ENCODE peak calls at places on chromosomes 6 and 20, in six cellular contexts. O, W, T, M, G and S are unnamed samples.
A peak's percentile ranks its signal among the peaks of the same experiment; 100 is the strongest.

GRCh38 chr6:170129691-170130171 is 161.1 kb downstream of the DLL1 start:
- DNase-seq in T (peak; percentile 82), M (peak; percentile 50), W (peak; percentile 53), G (no peak), O (peak; percentile 27), S (peak; percentile 60)

GRCh38 chr6:6858533-6858982 is 249.2 kb upstream of the RREB1 start:
- DNase-seq in M (peak; percentile 5), O (no peak), W (no peak), T (no peak), G (no peak), S (no peak)

GRCh38 chr6:11194399-11195274 is 37.8 kb downstream of the NEDD9 start:
- DNase-seq in T (no peak), W (no peak), M (no peak), G (no peak), O (no peak), S (no peak)

GRCh38 chr6:39281312-39281980 is 32.8 kb downstream of the KCNK17 start:
- DNase-seq in M (peak; percentile 80), W (no peak), O (no peak), G (no peak), T (no peak), S (no peak)

GRCh38 chr6:19898141-19898740 is 61.1 kb downstream of the ID4 start:
- DNase-seq in T (no peak), W (no peak), O (no peak), M (no peak), G (no peak), S (no peak)

GRCh38 chr6:41536884-41537347 is 9.3 kb upstream of the FOXP4 start:
- DNase-seq in O (no peak), M (peak; percentile 74), T (peak; percentile 93), G (no peak), W (no peak), S (no peak)

GRCh38 chr6:157941101-157941863 is 40.4 kb upstream of the SYNJ2 start:
- DNase-seq in M (no peak), W (no peak), T (no peak), O (no peak), G (no peak), S (no peak)

GRCh38 chr20:10332656-10333421 is 101.2 kb downstream of the MKKS start:
- DNase-seq in O (no peak), T (no peak), M (no peak), W (no peak), G (no peak), S (no peak)

GRCh38 chr6:29681811-29682210 is 859 bp upstream of the ZFP57 start:
- DNase-seq in W (no peak), M (no peak), G (no peak), O (no peak), T (no peak), S (no peak)

GRCh38 chr6:29680904-29681303 is at the start of gene ZFP57:
- DNase-seq in G (no peak), T (no peak), M (no peak), O (no peak), W (no peak), S (no peak)

GRCh38 chr6:29680416-29680815 is 536 bp downstream of the ZFP57 start:
- DNase-seq in G (no peak), W (no peak), O (no peak), M (no peak), T (no peak), S (no peak)

GRCh38 chr6:29679962-29680361 is 990 bp downstream of the ZFP57 start:
- DNase-seq in G (no peak), M (no peak), T (no peak), O (no peak), W (no peak), S (no peak)

GRCh38 chr6:29685718-29686326 is 4.9 kb upstream of the ZFP57 start:
- DNase-seq in G (no peak), M (no peak), O (no peak), T (no peak), W (no peak), S (no peak)
- TF ChIP-seq CTCF in G (no peak), M (no peak), O (no peak), T (no peak), W (no peak), S (no peak)

GRCh38 chr6:166507809-166508373 is 78.6 kb downstream of the RAMACL start:
- DNase-seq in O (no peak), G (no peak), M (peak; percentile 35), T (no peak), W (no peak), S (no peak)
- H3K36me3 ChIP-seq in O (no peaks in the 10 kb centered on the region), G (no peaks in the 10 kb centered on the region), M (peaks cover 13% of the 10 kb centered on the region), T (peaks cover 16% of the 10 kb centered on the region), W (peaks cover 45% of the 10 kb centered on the region), S (no peaks in the 10 kb centered on the region)

DNA sequence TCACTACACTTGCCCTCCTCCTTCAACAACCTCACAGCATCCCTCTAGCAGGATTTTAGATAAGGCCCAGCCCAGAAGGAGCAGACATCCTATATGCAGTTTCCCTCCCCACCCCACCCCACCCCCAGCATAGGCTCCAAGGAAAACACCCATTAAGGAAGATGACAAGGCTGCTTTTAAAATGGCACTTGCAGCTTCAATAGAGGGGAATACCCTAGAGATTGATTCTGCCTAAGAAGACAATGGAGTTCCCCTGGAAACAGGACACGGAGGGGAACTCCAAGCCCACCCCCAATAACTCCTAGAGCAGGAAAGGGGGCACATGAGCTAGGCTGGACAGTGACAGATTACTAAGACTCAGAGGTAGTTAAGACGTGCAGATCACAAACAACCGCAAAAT is 34.7 kb downstream of the CPNE5 start:
- DNase-seq in G (no peak), T (no peak), O (no peak), W (no peak), M (no peak), S (no peak)
- TF ChIP-seq POLR2A in G (no peak), T (no peak), O (no peak), W (no peak), M (no peak), S (no peak)

GRCh38 chr6:93417421-93417996 is 1.9 kb downstream of the EPHA7 start:
- DNase-seq in W (no peak), T (no peak), O (no peak), G (no peak), M (no peak), S (peak; percentile 18)
- TF ChIP-seq CTCF in W (no peak), T (no peak), O (no peak), G (no peak), M (no peak), S (no peak)

DNA sequence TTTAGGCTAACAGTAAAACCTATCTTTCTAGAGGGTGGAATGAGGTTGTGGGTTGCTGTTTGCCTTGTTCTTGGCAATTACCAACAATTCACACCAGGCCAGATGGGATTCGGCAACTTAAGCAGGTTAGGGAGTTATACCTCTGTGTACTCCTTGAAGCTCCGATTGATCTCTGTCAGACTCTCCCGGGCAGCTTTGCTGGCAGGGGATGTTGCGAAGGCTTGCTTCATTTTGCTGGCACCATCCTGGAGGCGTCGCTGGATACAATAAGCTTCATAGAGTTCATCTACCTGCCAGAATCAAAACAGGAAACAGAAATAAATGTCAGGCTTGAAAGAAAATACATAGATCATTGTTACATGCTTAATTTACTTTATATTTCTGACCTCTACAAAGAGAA is 66.4 kb upstream of the ARMH2 start:
- DNase-seq in W (no peak), T (no peak), M (no peak), G (no peak), O (no peak), S (no peak)
- H3K36me3 ChIP-seq in W (peaks cover 23% of the 10 kb centered on the region), T (no peaks in the 10 kb centered on the region), M (no peaks in the 10 kb centered on the region), G (peaks cover 5% of the 10 kb centered on the region), O (no peaks in the 10 kb centered on the region), S (no peaks in the 10 kb centered on the region)

DNA sequence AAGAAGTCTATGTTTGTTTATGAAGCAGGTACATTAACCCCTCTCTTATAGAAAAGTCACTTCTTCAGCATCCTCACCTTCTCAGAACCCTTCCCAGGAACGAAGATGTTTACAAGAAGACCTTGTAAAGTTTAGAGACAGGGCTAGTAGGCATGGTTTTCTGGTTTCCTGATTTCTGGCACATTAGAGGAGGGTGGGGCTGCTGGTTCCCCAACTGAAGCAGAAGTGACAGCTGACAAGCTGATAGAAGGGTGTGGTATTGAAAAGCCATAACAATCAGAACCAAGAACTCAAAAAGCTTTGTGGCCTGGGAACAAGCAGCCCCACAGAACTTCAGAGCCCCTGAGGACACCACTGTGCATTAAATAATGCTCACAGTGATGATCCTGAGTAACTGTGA is 91.2 kb downstream of the RTN4IP1 start:
- DNase-seq in O (no peak), T (no peak), G (no peak), M (no peak), W (no peak), S (no peak)
- TF ChIP-seq POLR2A in O (no peak), T (no peak), G (no peak), M (no peak), W (no peak), S (no peak)

GRCh38 chr6:37039958-37040357 is 34.5 kb downstream of the FGD2 start:
- DNase-seq in G (no peak), T (no peak), M (no peak), W (no peak), O (no peak), S (no peak)
- TF ChIP-seq CTCF in G (no peak), T (no peak), M (no peak), W (no peak), O (no peak), S (no peak)

GRCh38 chr20:14573676-14574075 is 236.3 kb upstream of the FLRT3 start:
- DNase-seq in W (no peak), O (no peak), G (no peak), M (no peak), T (no peak), S (no peak)
- H3K36me3 ChIP-seq in W (no peaks in the 10 kb centered on the region), O (no peaks in the 10 kb centered on the region), G (no peaks in the 10 kb centered on the region), M (no peaks in the 10 kb centered on the region), T (no peaks in the 10 kb centered on the region), S (no peaks in the 10 kb centered on the region)

DNA sequence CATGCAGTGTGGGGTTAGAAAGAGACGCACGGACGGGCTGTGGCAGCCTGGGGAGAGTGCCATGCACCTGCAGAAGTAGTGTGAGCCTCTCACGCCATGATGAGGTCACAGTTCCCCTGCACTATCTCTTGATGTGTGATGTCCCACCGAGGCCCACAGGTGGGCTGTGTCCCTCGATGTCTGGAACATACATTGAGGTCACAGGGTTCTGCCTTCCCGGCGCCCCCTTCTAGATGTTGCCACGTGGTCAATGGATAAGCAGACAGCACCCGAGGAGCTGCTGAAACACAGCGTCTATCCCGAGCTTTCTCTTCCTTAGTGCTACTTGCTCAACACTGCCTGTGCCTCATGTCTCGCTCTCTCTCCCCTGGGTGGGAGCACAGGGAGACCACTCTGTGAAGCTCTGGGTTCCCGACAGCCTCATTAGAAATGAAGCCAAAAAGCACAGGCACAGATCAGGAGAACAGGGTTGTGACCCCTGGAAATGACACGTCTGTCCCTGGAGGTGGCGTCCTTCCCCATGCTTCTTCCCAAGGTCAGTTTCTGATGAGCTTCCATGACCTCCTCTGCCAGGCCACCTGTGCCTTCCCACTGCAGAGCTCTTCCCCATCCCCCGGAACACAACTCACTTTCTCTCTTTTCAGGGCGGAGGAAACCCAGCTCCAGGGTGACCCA is 85.6 kb upstream of the RPS6KA2 start:
- DNase-seq in O (no peak), W (no peak), M (no peak), T (no peak), G (no peak), S (no peak)
- TF ChIP-seq POLR2A in O (no peak), W (no peak), M (no peak), T (no peak), G (no peak), S (no peak)